ENCODE peak calls at places on chromosome 12, in five cellular contexts. N is T-helper 2 cell, P is GM13977, I is LHCN-M2, X is hippocampal formation. A is an unnamed sample.

GRCh38 chr12:5989621-5990020 is 44.6 kb upstream of the ANO2 start:
- DNase-seq in X (no peak), P (no peak), N (no peak), I (no peak), A (no peak)

GRCh38 chr12:81211306-81211705 is 133.4 kb downstream of the ACSS3 start:
- DNase-seq in X (no peak), I (no peak), N (no peak), P (no peak), A (no peak)

GRCh38 chr12:57465030-57465746 is 5.6 kb downstream of the GLI1 start:
- DNase-seq in N (no peak), P (peak; percentile 9), I (no peak), X (no peak), A (no peak)

GRCh38 chr12:28866296-28866695 is 282.8 kb upstream of the FAR2 start:
- DNase-seq in I (no peak), N (no peak), P (no peak), X (no peak), A (no peak)

GRCh38 chr12:4899361-4899760 is 10.3 kb upstream of the KCNA1 start:
- DNase-seq in P (peak; percentile 37), X (no peak), N (no peak), I (no peak), A (no peak)

GRCh38 chr12:2719405-2719804 is 75.4 kb upstream of the FKBP4 start:
- DNase-seq in X (no peak), P (no peak), I (peak; percentile 5), N (no peak), A (no peak)

GRCh38 chr12:80445083-80445482 is 1.0 kb downstream of the PTPRQ start:
- DNase-seq in X (no peak), I (no peak), N (no peak), P (no peak), A (no peak)

GRCh38 chr12:88328056-88328455 is 185.9 kb downstream of the TMTC3 start:
- DNase-seq in N (no peak), X (no peak), P (no peak), I (no peak), A (no peak)

GRCh38 chr12:1801285-1801975 is 18.9 kb upstream of the LRTM2 start:
- DNase-seq in N (no peak), P (no peak), I (no peak), X (no peak), A (no peak)

GRCh38 chr12:40794087-40794486 is 101.8 kb downstream of the CNTN1 start:
- DNase-seq in P (no peak), I (no peak), X (peak; percentile 57), N (no peak), A (no peak)

GRCh38 chr12:114529956-114530355 is 124.0 kb upstream of the TBX5 start:
- DNase-seq in I (no peak), P (no peak), X (no peak), N (no peak), A (no peak)

GRCh38 chr12:126773012-126773411 is 1494.0 kb upstream of the TMEM132C start:
- DNase-seq in P (no peak), X (no peak), N (no peak), I (no peak), A (no peak)

GRCh38 chr12:10632226-10632625 is 18.8 kb upstream of the MAGOHB start:
- DNase-seq in I (no peak), X (no peak), N (no peak), P (no peak), A (no peak)

GRCh38 chr12:106736051-106736957 is 38.2 kb upstream of the RIC8B start:
- DNase-seq in N (no peak), X (no peak), I (peak; percentile 39), P (no peak), A (no peak)

GRCh38 chr12:48016373-48017020 is 12.2 kb upstream of the COL2A1 start:
- DNase-seq in N (no peak), X (no peak), I (no peak), P (no peak), A (no peak)

GRCh38 chr12:92030618-92031017 is 115.0 kb downstream of the BTG1 start:
- DNase-seq in N (peak; percentile 10), X (no peak), P (peak; percentile 29), I (peak; percentile 95), A (peak; percentile 69)